ENCODE peak calls at places on chromosomes 2 and 18, in ten cellular contexts. S is H9; R is NCI-H1694 treated with DMSO at 0.1 percent for 48 hours; F is dermis blood vessel endothelial cell; M is left lobe of liver; T is lower lobe of right lung; N is AG09319; Y is stomach; W is stimulated activated CD4-positive, alpha-beta T cell treated with anti-CD3 and anti-CD28 coated beads, TNF-alpha, amount 100 ng/mL, for 48 hours; V is mucosa of gallbladder. U is an unnamed sample.

GRCh38 chr2:238243496-238244076 is 3.7 kb upstream of the HES6 start:
- DNase-seq in V (no peak), S (peak), N (no peak), R (no peak), F (no peak), W (no peak), M (no peak), Y (no peak), T (no peak), U (no peak)

GRCh38 chr2:105553538-105554196 is 154.8 kb upstream of the FHL2 start:
- DNase-seq in M (peak), N (no peak), F (peak), S (no peak), R (no peak), T (no peak), W (no peak), V (no peak), Y (peak), U (peak)

GRCh38 chr2:24613154-24613814 is 122.2 kb downstream of the NCOA1 start:
- DNase-seq in Y (no peak), W (peak), S (peak), T (no peak), R (no peak), N (peak), F (peak), M (no peak), V (no peak), U (peak)

GRCh38 chr2:135257383-135258090 is 205.4 kb downstream of the RAB3GAP1 start:
- DNase-seq in Y (no peak), R (no peak), F (no peak), S (no peak), N (peak), W (no peak), T (no peak), M (no peak), V (no peak), U (no peak)

GRCh38 chr2:106159867-106160785 is 34.0 kb downstream of the UXS1 start:
- DNase-seq in Y (no peak), N (no peak), S (no peak), T (no peak), F (no peak), W (peak), R (no peak), V (no peak), M (no peak), U (no peak)

GRCh38 chr2:182144780-182145170 is 159.1 kb downstream of the PPP1R1C start:
- DNase-seq in N (no peak), M (no peak), W (no peak), S (no peak), Y (no peak), F (peak), R (no peak), V (no peak), T (no peak), U (peak)

GRCh38 chr2:178208817-178209216 is 14.5 kb downstream of the OSBPL6 start:
- DNase-seq in Y (no peak), V (no peak), W (no peak), R (no peak), M (no peak), S (no peak), N (no peak), T (no peak), F (no peak), U (peak)

GRCh38 chr2:9857814-9858729 is 14.8 kb downstream of the TAF1B start:
- DNase-seq in S (no peak), R (no peak), M (no peak), N (no peak), W (no peak), V (no peak), F (no peak), T (no peak), Y (no peak), U (no peak)

GRCh38 chr18:69400976-69401474 is 337 bp downstream of the DOK6 start:
- DNase-seq in F (peak), N (no peak), R (no peak), V (no peak), W (no peak), T (peak), Y (no peak), S (no peak), M (peak), U (peak)

GRCh38 chr2:88239781-88240180 is 69.6 kb downstream of the THNSL2 start:
- DNase-seq in S (no peak), W (no peak), R (no peak), Y (no peak), N (no peak), F (no peak), V (no peak), M (no peak), T (no peak), U (no peak)

GRCh38 chr2:54768772-54769428 is 45.4 kb downstream of the EML6 start:
- DNase-seq in W (no peak), V (no peak), F (no peak), R (peak), S (no peak), M (no peak), Y (no peak), N (no peak), T (no peak), U (no peak)

GRCh38 chr18:23585897-23586248 is 433 bp downstream of the NPC1 start:
- DNase-seq in V (no peak), F (no peak), N (no peak), R (no peak), W (no peak), M (no peak), T (no peak), Y (no peak), S (no peak), U (no peak)

GRCh38 chr18:76953186-76953982 is 131.0 kb downstream of the ZNF236 start:
- DNase-seq in F (peak), R (no peak), Y (peak), N (no peak), V (peak), S (no peak), T (peak), M (peak), W (no peak), U (peak)

GRCh38 chr2:64669288-64669687 is 15.6 kb upstream of the SERTAD2 start:
- DNase-seq in S (no peak), W (no peak), V (no peak), F (no peak), M (no peak), Y (no peak), N (no peak), T (no peak), R (no peak), U (no peak)

GRCh38 chr2:232568161-232568560 is 17.7 kb downstream of the EIF4E2 start:
- DNase-seq in F (peak), W (no peak), Y (no peak), S (no peak), M (no peak), R (no peak), T (no peak), N (peak), V (no peak), U (peak)

GRCh38 chr2:201471732-201472395 is 20.3 kb downstream of the STRADB start:
- DNase-seq in T (no peak), V (no peak), Y (no peak), W (no peak), F (no peak), N (peak), R (no peak), S (no peak), M (no peak), U (no peak)

GRCh38 chr18:26778054-26778393 is 87.5 kb downstream of the AQP4 start:
- DNase-seq in T (no peak), V (no peak), W (no peak), R (no peak), Y (no peak), F (no peak), M (no peak), N (no peak), S (no peak), U (no peak)

GRCh38 chr2:196278491-196278911 is 107.1 kb upstream of the STK17B start:
- DNase-seq in M (no peak), S (no peak), T (no peak), Y (no peak), W (peak), V (no peak), R (no peak), N (no peak), F (peak), U (no peak)

GRCh38 chr2:205435970-205436369 is 246.3 kb upstream of the NRP2 start:
- DNase-seq in F (peak), W (no peak), R (no peak), T (no peak), Y (no peak), M (no peak), V (no peak), N (no peak), S (no peak), U (peak)

GRCh38 chr2:174597347-174598047 is at the start of gene WIPF1:
- DNase-seq in S (no peak), M (no peak), V (no peak), F (peak), T (no peak), Y (no peak), W (no peak), N (no peak), R (no peak), U (peak)

GRCh38 chr18:58538604-58539386 is 90.1 kb downstream of the ALPK2 start:
- DNase-seq in T (no peak), R (no peak), Y (no peak), W (no peak), S (no peak), N (no peak), V (no peak), M (peak), F (no peak), U (no peak)

GRCh38 chr18:21444465-21445023 is 156.0 kb downstream of the ESCO1 start:
- DNase-seq in M (no peak), V (peak), S (peak), Y (no peak), R (peak), N (peak), F (peak), T (no peak), W (no peak), U (peak)

GRCh38 chr2:50838316-50838715 is 193.6 kb downstream of the NRXN1 start:
- DNase-seq in R (no peak), M (no peak), F (no peak), T (no peak), Y (no peak), S (no peak), V (no peak), W (no peak), N (no peak), U (no peak)

GRCh38 chr2:204051999-204052558 is 115.5 kb downstream of the ICOS start:
- DNase-seq in R (no peak), Y (no peak), N (no peak), V (no peak), T (no peak), M (no peak), S (no peak), W (no peak), F (no peak), U (no peak)

GRCh38 chr2:152594792-152595191 is 122.5 kb downstream of the PRPF40A start:
- DNase-seq in S (no peak), R (no peak), N (no peak), V (no peak), M (no peak), T (no peak), W (no peak), F (no peak), Y (no peak), U (peak)

GRCh38 chr2:45850558-45850957 is 199.1 kb downstream of the PRKCE start:
- DNase-seq in T (no peak), N (no peak), F (no peak), W (no peak), M (no peak), R (no peak), V (no peak), S (no peak), Y (no peak), U (no peak)

GRCh38 chr2:187117483-187117882 is 268.5 kb upstream of the ZSWIM2 start:
- DNase-seq in W (no peak), Y (no peak), M (no peak), V (no peak), F (no peak), T (no peak), S (peak), R (no peak), N (no peak), U (no peak)

GRCh38 chr2:46872876-46873631 is 42.6 kb downstream of the MCFD2 start:
- DNase-seq in Y (no peak), T (no peak), V (no peak), R (no peak), W (no peak), N (no peak), S (no peak), F (no peak), M (no peak), U (no peak)

GRCh38 chr2:104804148-104804890 is 49.6 kb upstream of the POU3F3 start:
- DNase-seq in V (no peak), R (no peak), W (no peak), T (no peak), Y (no peak), M (no peak), N (no peak), F (no peak), S (peak), U (no peak)